ENCODE peak calls at places on chromosomes 2 and 18, in nine cellular contexts. L is mesendoderm; T is activated T-helper 9 cell treated with anti-CD3 and anti-CD28 coated beads, Interleukin-2, amount 50 U/mL, for 16 hours; I is foreskin fibroblast; E is posterior cingulate gyrus; U is GM03348; G is T-helper 1 cell; M is spleen; B is activated CD4-positive, alpha-beta T cell treated with anti-CD3 and anti-CD28 coated beads, Interleukin-2, amount 50 U/mL, for 24 hours. Y is an unnamed sample.

GRCh38 chr2:171862501-171862900 is 31.5 kb downstream of the SLC25A12 start:
- DNase-seq in L (no peak), T (no peak), I (no peak), E (no peak), U (no peak), G (no peak), M (no peak), B (no peak), Y (no peak)

GRCh38 chr2:216934623-216935022 is 74.8 kb upstream of the TNP1 start:
- DNase-seq in L (no peak), T (no peak), I (no peak), E (no peak), U (no peak), G (no peak), M (no peak), B (no peak), Y (no peak)

GRCh38 chr2:68907232-68907922 is 36.2 kb upstream of the BMP10 start:
- DNase-seq in L (no peak), T (no peak), I (no peak), E (no peak), U (no peak), G (no peak), M (no peak), B (no peak), Y (no peak)

GRCh38 chr2:23564618-23564967 is 179.6 kb downstream of the KLHL29 start:
- DNase-seq in L (no peak), T (no peak), I (no peak), E (no peak), U (peak; percentile 45), G (no peak), M (no peak), B (no peak), Y (peak; percentile 43)

GRCh38 chr2:221100467-221101089 is 471.5 kb downstream of the EPHA4 start:
- DNase-seq in L (peak; percentile 64), T (no peak), I (no peak), E (no peak), U (no peak), G (no peak), M (no peak), B (no peak), Y (peak; percentile 22)

GRCh38 chr18:49690307-49690706 is 123.0 kb downstream of the ACAA2 start:
- DNase-seq in L (no peak), T (no peak), I (peak; percentile 92), E (no peak), U (peak; percentile 43), G (no peak), M (no peak), B (no peak), Y (peak; percentile 95)

GRCh38 chr2:238240761-238241711 is 1.2 kb upstream of the HES6 start:
- DNase-seq in L (peak; percentile 91), T (no peak), I (peak; percentile 15), E (no peak), U (peak; percentile 31), G (no peak), M (peak; percentile 88), B (no peak), Y (peak; percentile 44)

GRCh38 chr2:196073521-196073920 is 4.9 kb upstream of the DNAH7 start:
- DNase-seq in L (no peak), T (no peak), I (peak; percentile 8), E (no peak), U (no peak), G (no peak), M (no peak), B (no peak), Y (no peak)

GRCh38 chr18:76658627-76659026 is 163.6 kb upstream of the ZNF516 start:
- DNase-seq in L (peak; percentile 77), T (no peak), I (no peak), E (no peak), U (no peak), G (no peak), M (no peak), B (no peak), Y (no peak)

GRCh38 chr2:232485757-232486557 is 1.7 kb downstream of the ECEL1 start:
- DNase-seq in L (peak; percentile 19), T (no peak), I (no peak), E (no peak), U (no peak), G (no peak), M (peak; percentile 66), B (no peak), Y (no peak)

GRCh38 chr2:154477319-154477718 is 221.2 kb upstream of the KCNJ3 start:
- DNase-seq in L (no peak), T (no peak), I (no peak), E (no peak), U (no peak), G (no peak), M (no peak), B (no peak), Y (no peak)

GRCh38 chr2:238220892-238221521 is 17.5 kb upstream of the ILKAP start:
- DNase-seq in L (no peak), T (no peak), I (no peak), E (peak; percentile 62), U (peak; percentile 45), G (no peak), M (no peak), B (no peak), Y (no peak)

GRCh38 chr18:79394438-79395307 is 1.1 kb upstream of the NFATC1 start:
- DNase-seq in L (peak; percentile 78), T (peak; percentile 66), I (peak; percentile 23), E (no peak), U (peak; percentile 75), G (peak; percentile 43), M (peak; percentile 84), B (peak; percentile 77), Y (peak; percentile 27)

GRCh38 chr2:219531639-219532377 is 11.8 kb downstream of the CHPF start:
- DNase-seq in L (no peak), T (no peak), I (no peak), E (no peak), U (no peak), G (no peak), M (peak; percentile 70), B (no peak), Y (no peak)

GRCh38 chr2:235244497-235245215 is 249.2 kb upstream of the AGAP1 start:
- DNase-seq in L (no peak), T (no peak), I (no peak), E (no peak), U (peak; percentile 75), G (no peak), M (no peak), B (no peak), Y (peak; percentile 45)

GRCh38 chr18:3402962-3403585 is 46.9 kb upstream of the TGIF1 start:
- DNase-seq in L (peak; percentile 55), T (no peak), I (peak; percentile 20), E (no peak), U (no peak), G (no peak), M (no peak), B (no peak), Y (no peak)

GRCh38 chr2:181190711-181191110 is 210.3 kb downstream of the UBE2E3 start:
- DNase-seq in L (no peak), T (no peak), I (peak; percentile 52), E (no peak), U (peak; percentile 13), G (no peak), M (no peak), B (no peak), Y (no peak)

GRCh38 chr2:241540766-241541561 is 17.6 kb upstream of the BOK start:
- DNase-seq in L (peak; percentile 77), T (peak; percentile 57), I (peak; percentile 28), E (peak; percentile 64), U (peak; percentile 95), G (peak; percentile 53), M (peak; percentile 79), B (peak; percentile 43), Y (peak; percentile 41)

GRCh38 chr18:39527465-39527864 is 1961.9 kb upstream of the CELF4 start:
- DNase-seq in L (no peak), T (no peak), I (no peak), E (no peak), U (no peak), G (no peak), M (no peak), B (no peak), Y (no peak)

GRCh38 chr18:77063256-77063655 is 69.3 kb downstream of the MBP start:
- DNase-seq in L (no peak), T (peak; percentile 68), I (no peak), E (no peak), U (no peak), G (peak; percentile 77), M (peak; percentile 90), B (peak; percentile 79), Y (peak; percentile 81)

GRCh38 chr18:33356735-33357134 is 83.8 kb downstream of the CCDC178 start:
- DNase-seq in L (peak; percentile 6), T (no peak), I (no peak), E (no peak), U (no peak), G (no peak), M (no peak), B (no peak), Y (no peak)

GRCh38 chr2:62151306-62151638 is 44.6 kb upstream of the B3GNT2 start:
- DNase-seq in L (no peak), T (no peak), I (no peak), E (no peak), U (no peak), G (no peak), M (no peak), B (no peak), Y (no peak)

GRCh38 chr2:108325756-108326155 is 37.1 kb downstream of the SULT1C2 start:
- DNase-seq in L (no peak), T (no peak), I (peak; percentile 9), E (no peak), U (no peak), G (no peak), M (no peak), B (no peak), Y (no peak)

GRCh38 chr2:218631837-218632236 is 24.1 kb downstream of the PLCD4 start:
- DNase-seq in L (no peak), T (no peak), I (no peak), E (no peak), U (no peak), G (no peak), M (no peak), B (no peak), Y (peak; percentile 14)

GRCh38 chr2:122451040-122451439 is 695.6 kb downstream of the TSN start:
- DNase-seq in L (peak; percentile 55), T (no peak), I (no peak), E (no peak), U (peak; percentile 23), G (no peak), M (no peak), B (no peak), Y (peak; percentile 0)

GRCh38 chr2:203763425-203764272 is 57.2 kb downstream of the CD28 start:
- DNase-seq in L (no peak), T (peak; percentile 42), I (no peak), E (no peak), U (no peak), G (no peak), M (no peak), B (peak; percentile 61), Y (no peak)

GRCh38 chr2:11495844-11496271 is 29.9 kb upstream of the E2F6 start:
- DNase-seq in L (peak; percentile 82), T (no peak), I (no peak), E (no peak), U (no peak), G (no peak), M (peak; percentile 80), B (no peak), Y (no peak)

GRCh38 chr2:25280066-25280687 is 61.5 kb downstream of the DNMT3A start:
- DNase-seq in L (no peak), T (no peak), I (no peak), E (no peak), U (no peak), G (no peak), M (no peak), B (no peak), Y (no peak)

GRCh38 chr2:232023426-232023825 is 61.9 kb downstream of the DIS3L2 start:
- DNase-seq in L (no peak), T (no peak), I (no peak), E (no peak), U (no peak), G (no peak), M (no peak), B (no peak), Y (no peak)

GRCh38 chr2:182444806-182445205 is 18.0 kb upstream of the PDE1A start:
- DNase-seq in L (no peak), T (no peak), I (no peak), E (no peak), U (no peak), G (no peak), M (no peak), B (no peak), Y (peak; percentile 32)

GRCh38 chr2:237097911-237098702 is 12.4 kb downstream of the COPS8 start:
- DNase-seq in L (no peak), T (no peak), I (peak; percentile 94), E (no peak), U (peak; percentile 57), G (no peak), M (no peak), B (no peak), Y (peak; percentile 92)